ENCODE peak calls at places on chromosome X, in eight cellular contexts. E is trophoblast cell, S is fibroblast of lung, V is breast epithelium, X is heart left ventricle, L is left ventricle myocardium inferior, W is GM23248, U is transverse colon. D is an unnamed sample.

GRCh38 chrX:151370906-151371305 is 26.1 kb upstream of the VMA21 start:
- DNase-seq in L (no peak), V (no peak), S (no peak), W (peak; percentile 10), E (peak; percentile 8), U (no peak), X (no peak), D (no peak)

GRCh38 chrX:21509912-21510311 is 135.7 kb downstream of the CNKSR2 start:
- DNase-seq in E (no peak), X (no peak), V (no peak), L (no peak), W (peak; percentile 18), U (no peak), S (peak; percentile 64), D (no peak)

GRCh38 chrX:65451663-65452062 is 82.9 kb downstream of the LAS1L start:
- DNase-seq in S (peak; percentile 8), U (peak; percentile 8), L (no peak), W (peak; percentile 50), V (no peak), X (no peak), E (peak; percentile 61), D (no peak)

GRCh38 chrX:118588715-118589114 is 93.1 kb downstream of the DOCK11 start:
- DNase-seq in L (no peak), X (no peak), V (no peak), U (no peak), S (no peak), E (no peak), W (no peak), D (no peak)

GRCh38 chrX:34891391-34891790 is 51.2 kb upstream of the FAM47B start:
- DNase-seq in S (no peak), V (no peak), W (no peak), E (no peak), X (no peak), L (no peak), U (no peak), D (no peak)

GRCh38 chrX:54640103-54640428 is 110.0 kb downstream of the GNL3L start:
- DNase-seq in S (no peak), E (no peak), W (no peak), L (no peak), X (no peak), U (no peak), V (no peak), D (no peak)

GRCh38 chrX:129478516-129478915 is 44.8 kb downstream of the SMARCA1 start:
- DNase-seq in U (no peak), E (no peak), W (peak; percentile 16), S (peak; percentile 75), L (no peak), V (no peak), X (no peak), D (no peak)

GRCh38 chrX:1207496-1208025 is 4.9 kb downstream of the CRLF2 start:
- DNase-seq in E (no peak), S (no peak), U (no peak), V (no peak), L (no peak), X (no peak), W (no peak), D (peak; percentile 24)

GRCh38 chrX:49166914-49167739 is 4.6 kb downstream of the MAGIX start:
- DNase-seq in L (peak; percentile 75), U (peak; percentile 74), S (peak; percentile 85), E (no peak), V (peak; percentile 72), W (peak; percentile 76), X (peak; percentile 79), D (peak; percentile 94)

GRCh38 chrX:77740376-77740905 is 45.6 kb downstream of the ATRX start:
- DNase-seq in L (no peak), X (no peak), E (no peak), S (no peak), U (no peak), V (no peak), W (no peak), D (no peak)

GRCh38 chrX:136540226-136540625 is 8.2 kb downstream of the VGLL1 start:
- DNase-seq in W (no peak), X (no peak), U (no peak), V (no peak), E (peak; percentile 92), S (no peak), L (no peak), D (no peak)

GRCh38 chrX:119687661-119688413 is 5.1 kb downstream of the SEPTIN6 start:
- DNase-seq in E (no peak), V (no peak), S (no peak), W (peak; percentile 66), L (no peak), X (no peak), U (no peak), D (no peak)

GRCh38 chrX:134990475-134991473 is at the start of gene SMIM10:
- DNase-seq in L (peak; percentile 83), V (peak; percentile 23), S (peak; percentile 79), U (peak; percentile 61), X (peak; percentile 82), W (peak; percentile 85), E (peak; percentile 81), D (peak; percentile 93)

GRCh38 chrX:48958635-48959094 is 1.3 kb upstream of the OTUD5 start:
- DNase-seq in X (no peak), L (peak; percentile 24), V (peak; percentile 21), U (peak; percentile 47), E (peak; percentile 68), S (peak; percentile 61), W (peak; percentile 86), D (peak; percentile 85)

GRCh38 chrX:115892787-115893671 is 277.5 kb upstream of the AGTR2 start:
- DNase-seq in L (no peak), X (no peak), E (peak; percentile 69), V (peak; percentile 59), W (peak; percentile 17), U (peak; percentile 81), S (peak; percentile 48), D (peak; percentile 63)

GRCh38 chrX:112704226-112704625 is 24.5 kb upstream of the LHFPL1 start:
- DNase-seq in V (no peak), W (no peak), U (no peak), E (no peak), X (no peak), S (no peak), L (no peak), D (no peak)

GRCh38 chrX:136032370-136032769 is 47.1 kb downstream of the SLC9A6 start:
- DNase-seq in X (no peak), S (no peak), W (no peak), V (no peak), L (no peak), E (no peak), U (no peak), D (no peak)

GRCh38 chrX:123834116-123834515 is 25.7 kb upstream of the XIAP start:
- DNase-seq in E (no peak), S (no peak), V (no peak), W (no peak), X (no peak), U (no peak), L (no peak), D (no peak)

GRCh38 chrX:43706786-43707185 is 50.7 kb downstream of the MAOA start:
- DNase-seq in V (no peak), W (peak; percentile 2), U (no peak), X (no peak), E (peak; percentile 22), L (no peak), S (no peak), D (no peak)

GRCh38 chrX:36859231-36859630 is 148.9 kb upstream of the FAM47C start:
- DNase-seq in L (no peak), U (no peak), E (no peak), V (no peak), S (no peak), X (no peak), W (no peak), D (no peak)

GRCh38 chrX:40152173-40152705 is 54.5 kb upstream of the BCOR start:
- DNase-seq in S (no peak), U (peak; percentile 51), X (peak; percentile 19), E (no peak), W (peak; percentile 67), L (no peak), V (no peak), D (peak; percentile 82)

GRCh38 chrX:18676470-18676869 is 4.6 kb upstream of the RS1 start:
- DNase-seq in E (peak; percentile 41), U (no peak), S (peak; percentile 6), L (no peak), W (no peak), X (no peak), V (no peak), D (no peak)

GRCh38 chrX:77899081-77899828 is at the start of gene COX7B:
- DNase-seq in S (peak; percentile 92), X (peak; percentile 74), E (peak; percentile 98), W (peak; percentile 94), U (peak; percentile 75), V (peak; percentile 73), L (no peak), D (peak; percentile 53)

DNA sequence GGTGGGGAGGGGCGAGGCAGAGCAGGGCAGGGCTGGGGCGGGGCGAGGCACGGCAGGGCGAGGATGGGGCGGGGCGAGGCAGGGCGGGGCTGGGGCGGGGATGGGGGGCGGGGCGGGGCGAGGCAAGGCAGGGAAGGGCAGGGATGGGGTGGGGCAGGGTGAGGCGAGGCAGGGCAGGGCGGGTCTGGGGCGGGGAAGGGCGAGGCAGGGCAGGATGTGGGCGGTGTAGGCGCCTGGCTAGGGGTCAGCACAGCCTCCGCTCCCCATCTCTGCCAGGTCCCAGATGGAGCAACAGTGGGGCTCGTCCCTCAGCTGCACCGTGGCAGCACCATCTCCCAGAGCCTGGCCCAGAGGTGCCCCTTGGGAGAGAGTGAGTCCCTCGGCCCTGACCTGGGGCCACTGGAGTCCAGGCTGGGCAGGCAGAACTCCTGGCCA is 4.2 kb upstream of the SRPK3 start:
- DNase-seq in V (no peak), S (no peak), E (no peak), L (peak; percentile 4), W (no peak), X (no peak), U (no peak), D (no peak)
- H3K4me1 ChIP-seq in V (no peaks in the 10 kb centered on the region), S (no peaks in the 10 kb centered on the region), E (no peaks in the 10 kb centered on the region), L (peaks cover 16% of the 10 kb centered on the region), W (no peaks in the 10 kb centered on the region), X (no peaks in the 10 kb centered on the region), U (peaks cover 14% of the 10 kb centered on the region), D (no peaks in the 10 kb centered on the region)

GRCh38 chrX:57367649-57368048 is 81.1 kb downstream of the FAAH2 start:
- DNase-seq in W (peak; percentile 1), V (no peak), X (no peak), U (no peak), L (no peak), E (no peak), S (no peak), D (no peak)
- H3K27ac ChIP-seq in W (no peak overlapping the region), V (no peak overlapping the region), X (no peak overlapping the region), U (no peak overlapping the region), L (no peak overlapping the region), E (no peak overlapping the region), S (no peak overlapping the region), D (no peak overlapping the region)

GRCh38 chrX:117093319-117093718 is 630.5 kb upstream of the CT83 start:
- DNase-seq in L (no peak), E (no peak), V (no peak), U (no peak), S (no peak), X (no peak), W (no peak), D (no peak)
- H3K9me3 ChIP-seq in L (no peaks in the 10 kb centered on the region), E (no peaks in the 10 kb centered on the region), V (no peaks in the 10 kb centered on the region), U (no peaks in the 10 kb centered on the region), S (no peaks in the 10 kb centered on the region), X (no peaks in the 10 kb centered on the region), W (no peaks in the 10 kb centered on the region), D (no peaks in the 10 kb centered on the region)

DNA sequence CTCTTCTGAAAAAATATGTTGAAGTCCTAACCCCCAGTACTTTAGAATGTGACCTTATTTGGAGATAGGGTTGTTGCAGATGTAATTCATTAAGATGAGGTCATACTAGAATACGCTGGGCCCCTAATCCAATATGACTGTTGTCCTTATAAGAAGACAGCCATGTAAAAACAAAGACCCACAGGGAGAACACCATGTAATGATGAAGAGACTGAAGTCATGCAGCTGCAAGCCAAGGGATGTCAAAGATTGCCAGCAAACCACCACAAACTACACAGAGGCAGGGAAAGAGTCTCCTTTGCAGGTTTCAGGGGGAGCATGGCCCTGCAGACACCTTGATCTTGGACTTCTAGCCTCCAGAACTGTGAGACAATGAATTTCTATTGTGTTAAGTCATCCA is 37.4 kb downstream of the CXorf58 start:
- DNase-seq in E (no peak), W (no peak), U (no peak), S (no peak), V (no peak), X (no peak), L (no peak), D (no peak)
- H3K4me1 ChIP-seq in E (no peaks in the 10 kb centered on the region), W (no peaks in the 10 kb centered on the region), U (no peaks in the 10 kb centered on the region), S (no peaks in the 10 kb centered on the region), V (no peaks in the 10 kb centered on the region), X (no peaks in the 10 kb centered on the region), L (no peaks in the 10 kb centered on the region), D (no peaks in the 10 kb centered on the region)